ENCODE peak calls at places on chromosome 6, in nine cellular contexts. One of them, this sample, is unnamed.

GRCh38 chr6:157541618-157542404 is 160.8 kb downstream of the ZDHHC14 start:
- DNase-seq in skeletal muscle cell: no peak
- DNase-seq in heart left ventricle: no peak
- DNase-seq in T-helper 1 cell: no peak
- DNase-seq in NCI-H2081: no peak
- DNase-seq in SW 1271: no peak
- DNase-seq in foreskin fibroblast: no peak
- DNase-seq in esophagus squamous epithelium: no peak
- DNase-seq in MCF 10A: no peak
- DNase-seq in this sample: no peak

GRCh38 chr6:140790109-140790508 is 1342.6 kb upstream of the GJE1 start:
- DNase-seq in MCF 10A: no peak
- DNase-seq in heart left ventricle: no peak
- DNase-seq in esophagus squamous epithelium: no peak
- DNase-seq in T-helper 1 cell: no peak
- DNase-seq in SW 1271: no peak
- DNase-seq in foreskin fibroblast: no peak
- DNase-seq in skeletal muscle cell: no peak
- DNase-seq in NCI-H2081: no peak
- DNase-seq in this sample: no peak

GRCh38 chr6:136723780-136724179 is 68.5 kb downstream of the MAP3K5 start:
- DNase-seq in foreskin fibroblast: peak; percentile 14
- DNase-seq in esophagus squamous epithelium: no peak
- DNase-seq in MCF 10A: peak; percentile 32
- DNase-seq in SW 1271: no peak
- DNase-seq in heart left ventricle: no peak
- DNase-seq in skeletal muscle cell: no peak
- DNase-seq in T-helper 1 cell: no peak
- DNase-seq in NCI-H2081: no peak
- DNase-seq in this sample: no peak

GRCh38 chr6:109441069-109441816 is 719 bp downstream of the SMPD2 start:
- DNase-seq in MCF 10A: peak; percentile 62
- DNase-seq in NCI-H2081: no peak
- DNase-seq in skeletal muscle cell: no peak
- DNase-seq in esophagus squamous epithelium: no peak
- DNase-seq in foreskin fibroblast: peak; percentile 69
- DNase-seq in heart left ventricle: no peak
- DNase-seq in SW 1271: no peak
- DNase-seq in T-helper 1 cell: peak; percentile 39
- DNase-seq in this sample: peak; percentile 65

GRCh38 chr6:143885116-143885515 is 20.8 kb downstream of the ZC2HC1B start:
- DNase-seq in SW 1271: no peak
- DNase-seq in NCI-H2081: no peak
- DNase-seq in T-helper 1 cell: no peak
- DNase-seq in esophagus squamous epithelium: no peak
- DNase-seq in heart left ventricle: no peak
- DNase-seq in MCF 10A: no peak
- DNase-seq in skeletal muscle cell: no peak
- DNase-seq in foreskin fibroblast: no peak
- DNase-seq in this sample: no peak

GRCh38 chr6:168725821-168726220 is 284.8 kb downstream of the SMOC2 start:
- DNase-seq in foreskin fibroblast: no peak
- DNase-seq in esophagus squamous epithelium: no peak
- DNase-seq in skeletal muscle cell: no peak
- DNase-seq in T-helper 1 cell: no peak
- DNase-seq in heart left ventricle: no peak
- DNase-seq in NCI-H2081: peak; percentile 9
- DNase-seq in MCF 10A: no peak
- DNase-seq in SW 1271: no peak
- DNase-seq in this sample: no peak

GRCh38 chr6:144480518-144480917 is 195.4 kb downstream of the UTRN start:
- DNase-seq in T-helper 1 cell: no peak
- DNase-seq in SW 1271: no peak
- DNase-seq in NCI-H2081: no peak
- DNase-seq in skeletal muscle cell: peak; percentile 28
- DNase-seq in foreskin fibroblast: no peak
- DNase-seq in heart left ventricle: no peak
- DNase-seq in MCF 10A: peak; percentile 34
- DNase-seq in esophagus squamous epithelium: no peak
- DNase-seq in this sample: peak; percentile 30

GRCh38 chr6:98839788-98840361 is 5.5 kb downstream of the POU3F2 start:
- DNase-seq in SW 1271: no peak
- DNase-seq in NCI-H2081: peak; percentile 26
- DNase-seq in skeletal muscle cell: no peak
- DNase-seq in foreskin fibroblast: peak; percentile 41
- DNase-seq in MCF 10A: no peak
- DNase-seq in heart left ventricle: no peak
- DNase-seq in esophagus squamous epithelium: no peak
- DNase-seq in T-helper 1 cell: no peak
- DNase-seq in this sample: peak; percentile 55

This sample was measured in cardiac fibroblast.